ENCODE peak calls at places on chromosomes 6 and 20, in four cellular contexts. R, C, F and S are unnamed samples.

GRCh38 chr20:48668451-48668946 is 159.3 kb downstream of the PREX1 start:
- DNase-seq in R (no peak), C (no peak), F (no peak), S (no peak)

GRCh38 chr6:131290955-131291354 is 155.7 kb downstream of the AKAP7 start:
- DNase-seq in C (no peak), R (no peak), F (no peak), S (no peak)

GRCh38 chr6:158358450-158359077 is 46.3 kb downstream of the TULP4 start:
- DNase-seq in F (peak), C (no peak), R (no peak), S (no peak)

GRCh38 chr6:157670466-157671186 is 152.4 kb upstream of the SNX9 start:
- DNase-seq in R (no peak), F (no peak), C (no peak), S (no peak)

GRCh38 chr20:49887251-49887827 is 28.0 kb downstream of the SPATA2 start:
- DNase-seq in C (peak), R (peak), F (no peak), S (peak)

GRCh38 chr6:116099036-116099435 is 1.6 kb upstream of the NT5DC1 start:
- DNase-seq in C (no peak), R (no peak), F (no peak), S (no peak)

GRCh38 chr6:164106345-164106769 is 691.8 kb downstream of the QKI start:
- DNase-seq in F (no peak), C (no peak), R (no peak), S (no peak)

GRCh38 chr6:37630281-37630799 is 67.3 kb downstream of the MDGA1 start:
- DNase-seq in C (peak), R (peak), F (no peak), S (no peak)

GRCh38 chr6:158061361-158061708 is 79.7 kb downstream of the SYNJ2 start:
- DNase-seq in F (no peak), C (no peak), R (no peak), S (no peak)

GRCh38 chr6:167015302-167015701 is 16.1 kb downstream of the CEP43 start:
- DNase-seq in C (no peak), R (no peak), F (no peak), S (no peak)

GRCh38 chr6:48957781-48958180 is 505.3 kb downstream of the MMUT start:
- DNase-seq in R (no peak), C (peak), F (no peak), S (no peak)

GRCh38 chr20:1473244-1473635 is 6.6 kb upstream of the NSFL1C start:
- DNase-seq in F (no peak), R (no peak), C (no peak), S (no peak)

GRCh38 chr6:69852706-69853105 is 13.7 kb upstream of the COL19A1 start:
- DNase-seq in C (no peak), F (no peak), R (no peak), S (no peak)

GRCh38 chr6:161104966-161105365 is 113.4 kb downstream of the MAP3K4 start:
- DNase-seq in R (no peak), F (no peak), C (no peak), S (no peak)

GRCh38 chr6:93418448-93419303 is 683 bp downstream of the EPHA7 start:
- DNase-seq in C (peak), R (no peak), F (peak), S (no peak)
- TF ChIP-seq CTCF in C (peak), R (no peak), F (no peak), S (no peak)

DNA sequence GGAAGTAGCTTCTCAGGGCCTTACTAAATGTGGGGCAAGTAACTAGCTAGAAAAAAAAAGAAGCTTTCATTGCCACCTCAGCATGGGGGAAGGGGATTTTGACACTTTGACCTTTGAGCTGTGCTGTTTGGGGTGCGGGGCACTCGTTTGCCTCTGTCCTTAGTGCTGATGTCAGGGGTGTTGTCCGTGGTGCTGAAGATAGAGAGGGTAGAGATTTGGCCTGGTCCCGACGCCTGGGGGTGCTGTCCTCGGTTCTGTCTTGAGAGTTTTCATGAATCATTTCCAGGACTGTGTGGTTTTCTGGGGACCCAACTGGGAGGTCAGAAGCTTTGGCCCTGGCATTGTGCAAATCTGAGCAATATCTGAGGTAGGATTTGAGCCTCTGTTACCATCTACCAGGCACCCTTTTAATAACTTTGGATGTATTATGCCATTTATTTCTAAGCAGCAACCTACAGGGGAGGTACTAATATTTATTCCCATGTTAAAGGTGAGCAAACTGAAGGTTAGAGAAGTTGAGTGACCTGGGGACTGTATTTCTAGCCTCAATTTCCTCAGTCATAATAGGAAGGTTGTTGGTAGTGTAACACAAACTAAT is 78.0 kb downstream of the DLGAP4 start:
- DNase-seq in R (peak), C (peak), F (no peak), S (peak)
- TF ChIP-seq CTCF in R (peak), C (peak), F (no peak), S (peak)

DNA sequence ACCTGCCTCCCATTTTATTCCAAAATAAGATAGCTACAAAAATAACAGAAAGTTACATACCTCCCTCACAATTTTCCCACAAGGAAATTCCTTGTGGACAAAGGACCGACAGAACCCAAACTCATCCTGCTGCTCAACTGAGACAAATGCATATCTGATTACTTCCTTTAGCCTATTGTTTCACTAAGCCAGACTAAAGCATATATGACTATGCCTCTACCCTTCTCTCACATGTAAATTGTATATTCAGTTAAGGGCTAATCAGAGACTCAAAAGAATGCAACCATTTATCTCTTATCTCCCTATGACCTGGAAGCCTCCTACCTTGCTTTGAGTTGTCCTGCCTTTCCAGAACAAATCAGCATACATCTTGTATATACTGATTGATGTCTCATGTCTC is 72.1 kb downstream of the MANEA start:
- DNase-seq in F (no peak), C (no peak), R (no peak), S (no peak)
- TF ChIP-seq CTCF in F (no peak), C (no peak), R (no peak), S (no peak)

GRCh38 chr6:41568202-41568584 is 22.0 kb downstream of the FOXP4 start:
- DNase-seq in C (no peak), R (no peak), F (no peak), S (no peak)

GRCh38 chr6:41570270-41570615 is 24.1 kb downstream of the FOXP4 start:
- DNase-seq in C (no peak), F (no peak), R (no peak), S (no peak)

GRCh38 chr6:41566961-41567360 is 20.8 kb downstream of the FOXP4 start:
- DNase-seq in C (no peak), R (no peak), F (no peak), S (no peak)

GRCh38 chr6:41571066-41571780 is 25.0 kb downstream of the FOXP4 start:
- DNase-seq in R (no peak), F (no peak), C (no peak), S (no peak)

GRCh38 chr6:41568585-41569384 is 22.6 kb downstream of the FOXP4 start:
- DNase-seq in F (no peak), R (peak), C (no peak), S (no peak)
- TF ChIP-seq CTCF in F (no peak), R (no peak), C (no peak), S (no peak)

GRCh38 chr6:108176281-108177089 is 10.7 kb downstream of the NR2E1 start:
- DNase-seq in F (no peak), R (no peak), C (no peak), S (no peak)

GRCh38 chr6:108171918-108172516 is 6.2 kb downstream of the NR2E1 start:
- DNase-seq in F (no peak), C (no peak), R (no peak), S (no peak)

GRCh38 chr6:108174371-108175175 is 8.8 kb downstream of the NR2E1 start:
- DNase-seq in F (no peak), C (peak), R (no peak), S (no peak)

GRCh38 chr6:108175176-108175591 is 9.4 kb downstream of the NR2E1 start:
- DNase-seq in F (no peak), C (no peak), R (no peak), S (no peak)

DNA sequence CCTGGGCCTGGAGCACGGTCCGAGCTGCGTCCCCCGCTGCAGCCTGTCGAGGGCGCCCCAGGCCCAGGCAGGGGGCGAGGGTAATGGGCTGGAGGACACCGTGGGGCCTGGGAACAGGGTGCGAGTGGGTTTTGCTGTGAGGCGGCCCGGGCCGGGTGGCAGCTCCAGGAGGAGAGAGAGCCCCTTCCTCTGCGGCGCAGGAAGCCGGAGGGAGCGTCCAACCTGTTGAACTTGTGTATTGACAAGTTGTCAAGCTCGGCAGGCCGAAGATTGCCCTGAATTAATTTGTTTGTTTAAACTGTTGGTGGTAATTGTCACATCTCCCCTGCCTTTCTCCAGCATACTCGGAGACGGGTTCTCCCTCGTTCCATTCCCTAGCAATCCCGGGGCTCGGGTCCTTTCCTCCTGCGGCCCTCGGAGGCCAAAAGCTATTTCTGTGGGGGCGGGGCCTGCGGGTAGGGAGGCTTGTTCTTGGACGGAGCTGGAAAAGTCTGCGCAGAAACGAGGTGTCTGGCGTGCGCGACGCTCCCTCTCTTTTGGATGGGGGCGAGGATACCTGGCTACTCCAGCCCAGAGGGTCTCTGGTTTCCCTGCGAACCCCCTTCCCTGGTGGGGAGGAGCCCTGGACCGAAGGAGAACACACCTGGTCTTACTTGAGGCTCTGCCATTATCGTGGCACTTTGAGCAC is 9.9 kb downstream of the NR2E1 start:
- DNase-seq in R (no peak), C (no peak), F (no peak), S (no peak)
- TF ChIP-seq CTCF in R (no peak), C (peak), F (no peak), S (peak)

GRCh38 chr6:42050897-42051653 is 751 bp downstream of the TAF8 start:
- DNase-seq in R (no peak), C (no peak), F (no peak), S (no peak)
- TF ChIP-seq CTCF in R (peak), C (no peak), F (no peak), S (no peak)

GRCh38 chr6:82333781-82334180 is 29.8 kb upstream of the TPBG start:
- DNase-seq in R (no peak), F (no peak), C (no peak), S (no peak)

GRCh38 chr6:82330171-82330804 is 33.3 kb upstream of the TPBG start:
- DNase-seq in F (no peak), R (no peak), C (no peak), S (no peak)

DNA sequence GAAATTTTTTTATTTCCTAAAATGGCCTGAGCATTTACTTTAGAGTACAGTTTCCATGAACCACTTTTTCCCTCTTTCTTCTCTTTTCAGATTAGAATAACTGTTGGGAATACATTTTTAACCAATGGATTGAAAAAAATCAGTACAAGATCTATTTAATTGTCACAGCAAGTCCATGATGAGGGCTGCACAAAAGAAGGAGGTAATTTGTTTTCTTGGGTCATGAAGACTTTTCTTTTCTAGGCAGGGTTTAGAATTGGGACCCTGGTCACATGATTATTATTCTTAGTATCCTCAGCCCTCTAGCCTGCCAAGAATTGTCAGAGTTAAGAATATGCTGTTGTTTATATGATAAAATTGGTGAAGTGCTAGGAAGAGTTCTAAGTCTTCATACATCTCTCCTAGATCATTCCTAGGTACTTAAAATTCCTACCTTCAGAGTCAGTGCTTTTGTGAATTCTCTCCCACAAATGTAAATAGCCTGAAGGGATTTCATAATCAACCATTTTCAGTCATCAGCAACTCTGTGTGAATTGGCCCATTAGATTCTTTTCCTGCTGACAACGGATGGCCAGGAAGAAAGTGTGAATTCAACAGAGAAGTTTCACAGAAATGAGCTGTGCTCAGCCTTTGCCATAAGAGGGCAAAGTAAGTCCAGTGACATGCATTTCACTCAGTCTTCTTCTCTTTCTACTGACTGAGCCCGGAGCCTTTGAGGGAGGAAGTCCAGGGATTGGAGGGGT is 32.4 kb upstream of the TPBG start:
- DNase-seq in F (no peak), R (peak), C (no peak), S (peak)
- TF ChIP-seq CTCF in F (no peak), R (peak), C (peak), S (peak)